ENCODE peak calls at places on chromosomes 3 and 15, in six cellular contexts. M, J, Q, F, K and C are unnamed samples.

GRCh38 chr15:85044251-85044853 is 62.7 kb downstream of the PDE8A start:
- DNase-seq in M (peak; percentile 37), J (no peak), Q (peak; percentile 61), F (peak; percentile 63), K (peak; percentile 47), C (peak; percentile 34)

GRCh38 chr3:72661115-72661457 is 187.2 kb downstream of the SHQ1 start:
- DNase-seq in M (peak; percentile 29), J (peak; percentile 36), Q (peak; percentile 46), F (no peak), K (peak; percentile 95), C (peak; percentile 75)

GRCh38 chr15:44207643-44208042 is 12.6 kb upstream of the FRMD5 start:
- DNase-seq in M (peak; percentile 57), J (peak; percentile 33), Q (no peak), F (no peak), K (no peak), C (peak; percentile 46)

GRCh38 chr15:36814085-36814484 is 234.7 kb downstream of the CDIN1 start:
- DNase-seq in M (no peak), J (no peak), Q (no peak), F (peak; percentile 57), K (no peak), C (no peak)

GRCh38 chr15:74167891-74168331 is 5.6 kb upstream of the ISLR start:
- DNase-seq in M (no peak), J (no peak), Q (no peak), F (no peak), K (no peak), C (no peak)

GRCh38 chr3:38354588-38355344 is 8.2 kb downstream of the XYLB start:
- DNase-seq in M (no peak), J (no peak), Q (no peak), F (no peak), K (no peak), C (no peak)

GRCh38 chr3:73695841-73696240 is 71.1 kb upstream of the PDZRN3 start:
- DNase-seq in M (no peak), J (no peak), Q (no peak), F (no peak), K (no peak), C (no peak)

GRCh38 chr3:127006781-127007436 is 24.0 kb downstream of the PLXNA1 start:
- DNase-seq in M (no peak), J (no peak), Q (no peak), F (no peak), K (no peak), C (no peak)

GRCh38 chr3:160928183-160928718 is 172.2 kb downstream of the PPM1L start:
- DNase-seq in M (no peak), J (no peak), Q (no peak), F (no peak), K (no peak), C (no peak)
- TF ChIP-seq CTCF in M (no peak), J (no peak), Q (no peak), F (no peak), K (peak; percentile 43), C (no peak)

GRCh38 chr15:41927516-41927915 is 33.7 kb upstream of the SPTBN5 start:
- DNase-seq in M (no peak), J (no peak), Q (no peak), F (no peak), K (no peak), C (no peak)
- H3K4me3 ChIP-seq in M (no peak overlapping the region), J (no peak overlapping the region), Q (no peak overlapping the region), F (no peak overlapping the region), K (no peak overlapping the region), C (no peak overlapping the region)

GRCh38 chr3:47161983-47162694 is 1.8 kb downstream of the SETD2 start:
- DNase-seq in M (no peak), J (no peak), Q (no peak), F (no peak), K (no peak), C (no peak)

GRCh38 chr3:47159153-47159552 is 4.8 kb downstream of the SETD2 start:
- DNase-seq in M (no peak), J (no peak), Q (no peak), F (no peak), K (no peak), C (no peak)

GRCh38 chr3:47156418-47156817 is 7.5 kb downstream of the SETD2 start:
- DNase-seq in M (no peak), J (no peak), Q (no peak), F (no peak), K (no peak), C (no peak)

GRCh38 chr3:47159820-47160219 is 4.1 kb downstream of the SETD2 start:
- DNase-seq in M (no peak), J (no peak), Q (no peak), F (no peak), K (no peak), C (no peak)

DNA sequence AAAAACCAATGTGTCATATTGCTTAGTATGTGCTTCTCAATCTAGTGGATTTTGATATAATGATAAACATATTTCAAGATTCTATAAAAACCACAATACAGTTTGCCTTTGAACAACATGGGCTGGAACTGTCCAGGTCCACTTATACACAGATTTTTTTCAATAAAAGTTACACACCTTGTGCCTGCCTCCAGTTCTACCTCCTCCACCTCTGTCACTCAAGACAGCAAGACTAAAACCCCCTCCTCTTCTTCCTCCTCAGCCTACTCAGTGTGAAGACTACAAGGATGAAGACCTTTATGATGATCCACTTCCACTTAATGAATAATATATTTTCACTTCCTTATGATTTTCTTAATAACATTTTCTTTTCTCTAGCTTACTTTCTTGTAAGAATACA is 5.7 kb downstream of the SETD2 start:
- DNase-seq in M (no peak), J (no peak), Q (no peak), F (no peak), K (no peak), C (no peak)
- TF ChIP-seq CTCF in M (no peak), J (no peak), Q (no peak), F (no peak), K (no peak), C (no peak)

GRCh38 chr3:19346734-19347133 is 198.4 kb downstream of the KCNH8 start:
- DNase-seq in M (no peak), J (no peak), Q (no peak), F (no peak), K (no peak), C (no peak)
- H3K4me3 ChIP-seq in M (no peak overlapping the region), J (no peak overlapping the region), Q (no peak overlapping the region), F (no peak overlapping the region), K (no peak overlapping the region), C (no peak overlapping the region)

GRCh38 chr3:195035345-195036202 is 235.4 kb downstream of the XXYLT1 start:
- DNase-seq in M (no peak), J (no peak), Q (no peak), F (no peak), K (no peak), C (no peak)
- TF ChIP-seq CTCF in M (peak; percentile 35), J (peak; percentile 25), Q (no peak), F (peak; percentile 38), K (peak; percentile 44), C (peak; percentile 22)

DNA sequence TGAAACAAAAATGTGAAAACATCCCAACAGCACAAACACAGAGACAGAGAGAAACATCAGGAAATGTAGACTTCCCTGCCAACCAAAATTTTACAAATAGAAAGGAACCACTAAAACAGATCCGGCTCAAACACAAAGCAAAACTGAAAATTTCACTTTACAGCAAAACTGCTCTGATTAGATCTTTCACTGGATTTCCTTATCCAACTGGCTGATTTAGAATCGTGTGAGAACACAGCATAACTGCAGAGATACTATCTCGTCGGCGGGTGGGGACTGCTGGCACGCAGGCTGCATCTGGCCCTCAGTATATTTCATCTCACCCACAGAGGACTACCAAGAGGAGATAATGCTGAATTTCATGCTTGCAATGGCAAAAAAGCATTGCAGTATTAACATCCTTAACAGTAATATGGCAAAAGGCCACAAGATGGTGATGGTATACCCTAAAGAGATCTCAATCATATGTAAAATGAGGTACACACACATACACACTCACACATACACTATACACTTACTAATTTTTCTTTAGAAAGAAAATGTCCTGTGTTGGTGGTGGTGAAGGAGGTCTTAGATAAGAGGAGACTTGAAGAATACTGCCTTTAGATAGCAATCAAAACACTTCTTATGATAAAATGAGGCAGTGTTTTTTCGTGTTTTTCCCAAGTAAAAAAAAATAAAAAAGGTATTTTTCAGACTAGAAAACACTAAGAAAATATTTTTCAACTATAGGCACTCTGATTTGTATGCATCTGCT is 10.6 kb upstream of the LEO1 start:
- DNase-seq in M (peak; percentile 54), J (peak; percentile 50), Q (peak; percentile 22), F (peak; percentile 75), K (peak; percentile 53), C (peak; percentile 81)
- H3K4me3 ChIP-seq in M (no peak overlapping the region), J (peak overlapping the region; percentile 20), Q (no peak overlapping the region), F (peak overlapping the region; percentile 28), K (peak overlapping the region; percentile 16), C (peak overlapping the region; percentile 11)

GRCh38 chr15:32643907-32644445 is 2.5 kb downstream of the SCG5 start:
- DNase-seq in M (no peak), J (no peak), Q (no peak), F (no peak), K (no peak), C (no peak)

GRCh38 chr15:32651229-32651837 is 9.8 kb downstream of the SCG5 start:
- DNase-seq in M (peak; percentile 38), J (no peak), Q (no peak), F (peak; percentile 48), K (peak; percentile 68), C (peak; percentile 35)

GRCh38 chr15:32652178-32652577 is 10.7 kb downstream of the SCG5 start:
- DNase-seq in M (no peak), J (no peak), Q (no peak), F (no peak), K (peak; percentile 10), C (no peak)

GRCh38 chr15:32646304-32646703 is 4.8 kb downstream of the SCG5 start:
- DNase-seq in M (no peak), J (no peak), Q (no peak), F (no peak), K (no peak), C (no peak)

GRCh38 chr15:32649336-32649735 is 7.8 kb downstream of the SCG5 start:
- DNase-seq in M (no peak), J (no peak), Q (no peak), F (peak; percentile 63), K (no peak), C (no peak)
- TF ChIP-seq CTCF in M (peak; percentile 61), J (peak; percentile 66), Q (no peak), F (peak; percentile 53), K (peak; percentile 25), C (peak; percentile 63)

GRCh38 chr15:80250614-80251504 is 1.2 kb downstream of the CTXND1 start:
- DNase-seq in M (no peak), J (no peak), Q (no peak), F (no peak), K (no peak), C (no peak)

GRCh38 chr15:80249973-80250372 is 2.0 kb downstream of the CTXND1 start:
- DNase-seq in M (no peak), J (no peak), Q (no peak), F (peak; percentile 27), K (no peak), C (no peak)

GRCh38 chr15:80247320-80247719 is 4.7 kb downstream of the CTXND1 start:
- DNase-seq in M (no peak), J (no peak), Q (no peak), F (no peak), K (no peak), C (no peak)

GRCh38 chr15:80252281-80252619 is 237 bp upstream of the CTXND1 start:
- DNase-seq in M (no peak), J (no peak), Q (no peak), F (no peak), K (no peak), C (no peak)

GRCh38 chr15:80251505-80252280 is at the start of gene CTXND1:
- DNase-seq in M (no peak), J (no peak), Q (no peak), F (no peak), K (no peak), C (no peak)
- H3K4me3 ChIP-seq in M (no peak within 1 kb of the TSS), J (no peak within 1 kb of the TSS), Q (no peak within 1 kb of the TSS), F (peak within 1 kb of the TSS; percentile 62), K (no peak within 1 kb of the TSS), C (no peak within 1 kb of the TSS)